ENCODE peak calls at places on chromosomes 5 and 9, in ten cellular contexts. Q is M059J, F is anterior cingulate cortex, R is retina, U is bronchial epithelial cell, M is T47D, W is hypothalamus, B is HTR-8/SVneo, Z is NCI-H774, J is HFFc6. G is an unnamed sample.

GRCh38 chr9:24096756-24097155 is 270.7 kb upstream of the ELAVL2 start:
- DNase-seq in Z (no peak), M (no peak), J (no peak), W (no peak), R (no peak), B (no peak), F (no peak), U (no peak), Q (peak), G (no peak)

GRCh38 chr5:56656816-56657740 is 158.3 kb upstream of the MAP3K1 start:
- DNase-seq in R (no peak), M (no peak), W (no peak), Z (no peak), J (no peak), Q (peak), B (no peak), U (peak), F (no peak), G (no peak)

GRCh38 chr9:135819905-135820304 is 87.4 kb downstream of the CAMSAP1 start:
- DNase-seq in U (no peak), Z (no peak), J (no peak), F (no peak), Q (no peak), B (no peak), R (no peak), M (no peak), W (no peak), G (peak)

GRCh38 chr5:15821506-15821905 is 321.5 kb downstream of the FBXL7 start:
- DNase-seq in R (no peak), Z (no peak), J (peak), Q (peak), W (no peak), B (peak), M (no peak), U (peak), F (no peak), G (no peak)

GRCh38 chr5:6573651-6574101 is 59.2 kb downstream of the NSUN2 start:
- DNase-seq in W (no peak), B (no peak), M (no peak), Z (no peak), R (no peak), J (no peak), F (no peak), Q (no peak), U (no peak), G (no peak)

GRCh38 chr5:41856644-41857491 is 13.4 kb downstream of the OXCT1 start:
- DNase-seq in M (peak), U (peak), B (peak), J (peak), R (peak), F (no peak), Q (peak), W (peak), Z (peak), G (no peak)

GRCh38 chr9:137902646-137903045 is 25.1 kb downstream of the CACNA1B start:
- DNase-seq in W (no peak), J (no peak), M (no peak), Q (no peak), F (no peak), Z (no peak), U (no peak), R (no peak), B (no peak), G (no peak)

GRCh38 chr5:131281133-131281867 is 17.4 kb downstream of the CDC42SE2 start:
- DNase-seq in F (no peak), Q (no peak), Z (no peak), U (peak), R (no peak), W (no peak), B (no peak), M (no peak), J (no peak), G (no peak)

GRCh38 chr5:173094012-173094661 is 38.0 kb downstream of the CREBRF start:
- DNase-seq in W (no peak), M (no peak), R (no peak), Q (peak), B (no peak), U (peak), Z (no peak), J (peak), F (no peak), G (no peak)

GRCh38 chr5:154860123-154860522 is 1.7 kb downstream of the CNOT8 start:
- DNase-seq in M (no peak), J (peak), F (no peak), Z (no peak), B (no peak), R (no peak), Q (peak), U (peak), W (no peak), G (no peak)

GRCh38 chr5:111439473-111440075 is 72.8 kb downstream of the STARD4 start:
- DNase-seq in Q (peak), R (no peak), U (peak), F (no peak), M (no peak), J (peak), B (no peak), Z (no peak), W (no peak), G (no peak)

GRCh38 chr5:133700251-133700650 is 87.9 kb upstream of the FSTL4 start:
- DNase-seq in R (no peak), Q (no peak), B (no peak), M (no peak), J (no peak), W (no peak), Z (no peak), F (no peak), U (no peak), G (no peak)

GRCh38 chr9:38047301-38048251 is 21.5 kb downstream of the SHB start:
- DNase-seq in J (peak), W (peak), Q (peak), Z (no peak), R (no peak), B (peak), F (no peak), M (peak), U (peak), G (peak)

GRCh38 chr5:60487885-60488425 is 212.0 kb downstream of the DEPDC1B start:
- DNase-seq in M (peak), B (no peak), Z (no peak), U (peak), Q (no peak), R (no peak), F (no peak), W (no peak), J (no peak), G (no peak)

GRCh38 chr5:14202462-14202861 is 59.3 kb downstream of the TRIO start:
- DNase-seq in R (no peak), M (no peak), B (no peak), U (no peak), Z (no peak), Q (peak), F (no peak), W (no peak), J (no peak), G (no peak)

GRCh38 chr5:1509346-1510085 is 14.2 kb downstream of the LPCAT1 start:
- DNase-seq in U (no peak), Z (no peak), W (no peak), Q (no peak), R (no peak), J (no peak), F (no peak), B (no peak), M (no peak), G (no peak)

GRCh38 chr5:125634242-125634835 is 788.9 kb upstream of the GRAMD2B start:
- DNase-seq in Q (no peak), J (no peak), Z (peak), F (no peak), M (no peak), W (no peak), U (no peak), B (no peak), R (peak), G (no peak)

GRCh38 chr9:134253596-134254205 is 72.6 kb upstream of the RXRA start:
- DNase-seq in Z (no peak), J (peak), Q (no peak), W (no peak), U (no peak), R (no peak), B (no peak), F (no peak), M (no peak), G (no peak)

GRCh38 chr9:98732091-98732490 is 23.4 kb upstream of the GABBR2 start:
- DNase-seq in F (no peak), U (no peak), W (no peak), Q (no peak), R (no peak), J (no peak), B (no peak), M (no peak), Z (no peak), G (no peak)

GRCh38 chr9:134049772-134050588 is 17.8 kb downstream of the BRD3 start:
- DNase-seq in B (no peak), W (no peak), R (no peak), F (no peak), J (no peak), M (no peak), Q (no peak), Z (no peak), U (no peak), G (no peak)

GRCh38 chr5:133613184-133613583 is 843 bp upstream of the FSTL4 start:
- DNase-seq in F (no peak), Q (no peak), W (no peak), U (no peak), R (no peak), B (no peak), J (no peak), Z (no peak), M (no peak), G (no peak)

GRCh38 chr9:134983506-134984371 is 66.0 kb upstream of the FCN1 start:
- DNase-seq in J (no peak), B (no peak), W (no peak), R (no peak), M (no peak), Z (no peak), Q (no peak), F (no peak), U (no peak), G (no peak)

GRCh38 chr5:10842823-10843222 is 81.8 kb upstream of the DAP start:
- DNase-seq in U (no peak), Z (no peak), Q (no peak), J (no peak), B (no peak), W (no peak), F (no peak), R (no peak), M (no peak), G (no peak)

G was measured in right lobe of liver.